ENCODE peak calls at places on chromosomes 5 and 9, in seven cellular contexts. A is mesendoderm, U is IMR-90, O is H1, E is H9, L is neuronal stem cell, V is mesenchymal stem cell. T is an unnamed sample.

GRCh38 chr5:66247176-66247960 is 103.3 kb downstream of the SREK1 start:
- DNase-seq in A (peak; percentile 47), U (peak; percentile 85), O (no peak), E (no peak), L (no peak), V (peak; percentile 92), T (peak; percentile 64)

GRCh38 chr5:177568326-177568725 is 14.0 kb upstream of the FAM193B start:
- DNase-seq in A (no peak), U (no peak), O (no peak), E (no peak), L (no peak), V (no peak), T (no peak)

GRCh38 chr5:94422819-94423218 is 195.6 kb downstream of the KIAA0825 start:
- DNase-seq in A (peak; percentile 46), U (peak; percentile 35), O (no peak), E (no peak), L (no peak), V (peak; percentile 28), T (no peak)

GRCh38 chr9:105127863-105128220 is 116.6 kb upstream of the SLC44A1 start:
- DNase-seq in A (peak; percentile 44), U (peak; percentile 25), O (no peak), E (no peak), L (no peak), V (peak; percentile 55), T (peak; percentile 65)

GRCh38 chr9:121942313-121942712 is 150.8 kb downstream of the TTLL11 start:
- DNase-seq in A (no peak), U (no peak), O (no peak), E (no peak), L (no peak), V (no peak), T (no peak)

GRCh38 chr9:22722492-22722891 is 275.9 kb downstream of the DMRTA1 start:
- DNase-seq in A (peak; percentile 31), U (no peak), O (no peak), E (no peak), L (no peak), V (no peak), T (peak; percentile 6)

GRCh38 chr9:135745686-135746324 is 43.8 kb downstream of the KCNT1 start:
- DNase-seq in A (no peak), U (no peak), O (no peak), E (no peak), L (no peak), V (no peak), T (no peak)

GRCh38 chr9:2465516-2465915 is 156.1 kb upstream of the VLDLR start:
- DNase-seq in A (no peak), U (no peak), O (no peak), E (no peak), L (no peak), V (no peak), T (peak; percentile 69)

GRCh38 chr5:138711816-138712215 is 41.4 kb upstream of the CTNNA1 start:
- DNase-seq in A (no peak), U (no peak), O (no peak), E (no peak), L (no peak), V (peak; percentile 50), T (no peak)

GRCh38 chr5:123538670-123539459 is 26.9 kb downstream of the CSNK1G3 start:
- DNase-seq in A (peak; percentile 89), U (no peak), O (no peak), E (no peak), L (no peak), V (peak; percentile 33), T (peak; percentile 62)

GRCh38 chr9:136328622-136329041 is 1.3 kb downstream of the GPSM1 start:
- DNase-seq in A (no peak), U (peak; percentile 36), O (no peak), E (no peak), L (no peak), V (peak; percentile 57), T (no peak)

GRCh38 chr9:101226803-101227202 is 158.0 kb downstream of the BAAT start:
- DNase-seq in A (peak; percentile 36), U (no peak), O (no peak), E (peak; percentile 60), L (no peak), V (no peak), T (no peak)

GRCh38 chr5:143479394-143479793 is 75.9 kb upstream of the NR3C1 start:
- DNase-seq in A (no peak), U (no peak), O (no peak), E (no peak), L (no peak), V (no peak), T (no peak)

GRCh38 chr5:132557425-132557805 is 638 bp downstream of the RAD50 start:
- DNase-seq in A (peak; percentile 78), U (peak; percentile 29), O (no peak), E (peak; percentile 63), L (no peak), V (peak; percentile 44), T (peak; percentile 88)

GRCh38 chr9:107064378-107064777 is 201.4 kb downstream of the ZNF462 start:
- DNase-seq in A (no peak), U (no peak), O (no peak), E (no peak), L (no peak), V (no peak), T (no peak)

GRCh38 chr5:136211282-136211681 is 18.3 kb upstream of the SMIM32 start:
- DNase-seq in A (no peak), U (no peak), O (no peak), E (no peak), L (no peak), V (no peak), T (no peak)

GRCh38 chr5:102858221-102858620 is 103.1 kb downstream of the PAM start:
- DNase-seq in A (peak; percentile 6), U (no peak), O (no peak), E (no peak), L (no peak), V (no peak), T (no peak)

GRCh38 chr5:16883801-16884200 is 52.3 kb downstream of the MYO10 start:
- DNase-seq in A (no peak), U (no peak), O (no peak), E (no peak), L (no peak), V (no peak), T (no peak)

GRCh38 chr5:124370601-124371000 is 375.8 kb downstream of the ZNF608 start:
- DNase-seq in A (no peak), U (no peak), O (no peak), E (no peak), L (no peak), V (no peak), T (no peak)

GRCh38 chr5:20523099-20523498 is 535.1 kb upstream of the CDH18 start:
- DNase-seq in A (no peak), U (no peak), O (no peak), E (no peak), L (no peak), V (no peak), T (no peak)

GRCh38 chr5:100550531-100551036 is 15.4 kb downstream of the FAM174A start:
- DNase-seq in A (no peak), U (peak; percentile 22), O (no peak), E (no peak), L (no peak), V (no peak), T (no peak)

GRCh38 chr9:130029223-130029583 is 13.8 kb downstream of the FNBP1 start:
- DNase-seq in A (no peak), U (no peak), O (no peak), E (no peak), L (no peak), V (no peak), T (no peak)

GRCh38 chr9:91117959-91118651 is 243.6 kb downstream of the AUH start:
- DNase-seq in A (peak; percentile 86), U (peak; percentile 82), O (peak; percentile 23), E (peak; percentile 73), L (peak; percentile 24), V (peak; percentile 82), T (peak; percentile 84)
- H3K18ac ChIP-seq in A (peak overlapping the region; percentile 25), U (peak overlapping the region; percentile 94), O (peak overlapping the region; percentile 15), E (no peak overlapping the region), L (peak overlapping the region; percentile 40), V (peak overlapping the region; percentile 64), T (peak overlapping the region; percentile 72)

DNA sequence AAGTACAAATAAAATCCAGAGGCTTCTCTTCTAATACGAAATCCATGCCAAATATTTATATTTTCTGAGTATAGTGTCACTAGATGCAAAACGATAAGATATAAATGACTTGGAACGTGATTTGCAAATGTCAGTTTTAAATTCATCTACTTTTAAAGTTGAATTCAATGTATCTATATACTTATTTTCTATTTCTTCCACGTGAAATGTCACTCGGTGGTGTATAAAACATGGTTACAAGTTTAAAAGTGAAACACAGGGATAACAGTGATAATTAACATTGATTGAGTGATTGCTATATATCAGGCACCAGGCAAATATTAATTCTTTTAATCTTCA is 54.8 kb downstream of the HINT1 start:
- DNase-seq in A (no peak), U (no peak), O (no peak), E (no peak), L (no peak), V (no peak), T (no peak)
- H3K27ac ChIP-seq in A (no peak overlapping the region), U (no peak overlapping the region), O (no peak overlapping the region), E (no peak overlapping the region), L (no peak overlapping the region), V (no peak overlapping the region), T (no peak overlapping the region)

GRCh38 chr9:32359452-32359851 is 25.0 kb upstream of the ACO1 start:
- DNase-seq in A (no peak), U (no peak), O (no peak), E (no peak), L (no peak), V (no peak), T (no peak)
- H3K18ac ChIP-seq in A (no peak overlapping the region), U (no peak overlapping the region), O (no peak overlapping the region), E (no peak overlapping the region), L (no peak overlapping the region), V (no peak overlapping the region), T (no peak overlapping the region)

DNA sequence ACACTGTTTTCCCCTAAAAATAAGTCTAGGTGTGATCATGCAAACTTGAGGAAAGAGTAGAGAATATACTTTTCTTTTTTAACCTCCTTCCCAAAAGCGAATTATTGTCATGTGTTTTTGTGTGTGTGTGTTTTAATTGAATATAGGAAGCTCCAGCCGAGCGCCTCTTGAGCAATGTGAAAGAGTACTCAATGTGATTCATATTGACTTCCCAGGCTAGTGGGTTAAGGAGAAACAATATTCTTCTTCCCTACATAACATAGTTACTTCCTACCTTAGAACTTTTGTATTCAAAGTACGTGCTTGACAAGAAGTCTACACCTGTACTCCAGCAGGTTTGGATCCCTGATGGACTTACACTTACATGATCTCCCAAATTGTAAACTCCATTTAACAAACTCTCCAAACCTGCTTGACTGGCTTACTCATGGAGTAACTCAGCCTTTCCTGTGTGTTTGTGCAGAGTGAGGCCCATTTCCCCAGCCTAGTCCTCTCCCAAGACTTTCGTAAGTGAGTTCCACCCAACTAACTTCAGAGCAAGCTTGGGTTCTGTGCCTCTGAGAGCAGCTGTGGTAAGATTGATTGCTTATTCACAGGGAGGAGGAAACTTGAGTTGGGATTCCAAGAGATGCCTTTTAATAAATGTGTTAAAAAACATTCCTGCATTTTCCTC is 9.3 kb downstream of the SLC28A3 start:
- DNase-seq in A (peak; percentile 14), U (peak; percentile 26), O (no peak), E (no peak), L (no peak), V (peak; percentile 20), T (peak; percentile 17)
- H3K27ac ChIP-seq in A (no peak overlapping the region), U (no peak overlapping the region), O (no peak overlapping the region), E (no peak overlapping the region), L (no peak overlapping the region), V (no peak overlapping the region), T (no peak overlapping the region)

DNA sequence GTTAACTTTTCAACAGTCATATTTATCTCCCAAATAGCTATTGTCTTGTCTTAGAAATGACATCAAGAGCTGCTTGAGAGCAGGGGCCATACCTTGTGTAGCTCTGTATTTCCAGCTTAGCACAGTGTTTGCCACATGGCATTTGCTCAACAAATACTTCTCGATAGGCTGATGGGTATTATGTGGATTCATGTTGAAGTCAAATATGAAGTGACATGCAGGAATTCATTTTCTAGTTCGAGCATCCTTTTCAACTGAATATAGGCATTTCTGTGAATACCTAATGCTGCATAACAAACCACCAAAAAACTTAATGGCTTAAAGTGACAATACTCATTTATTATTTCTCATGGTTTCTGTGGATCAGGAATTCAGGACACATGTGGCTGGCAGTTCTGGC is 125.6 kb downstream of the TLE1 start:
- DNase-seq in A (no peak), U (no peak), O (no peak), E (no peak), L (no peak), V (no peak), T (no peak)
- H3K18ac ChIP-seq in A (no peak overlapping the region), U (no peak overlapping the region), O (no peak overlapping the region), E (no peak overlapping the region), L (no peak overlapping the region), V (no peak overlapping the region), T (no peak overlapping the region)